ENCODE peak calls at places on chromosomes 13 and 19, in eight cellular contexts. V is colonic mucosa, P is mammary epithelial cell, K is PC-3, A is mesendoderm, I is fibroblast of lung, H is SK-N-SH, Z is endodermal cell. N is an unnamed sample.
A peak's percentile ranks its signal among the peaks of the same experiment; 100 is the strongest.

GRCh38 chr13:50720856-50721663 is 122.4 kb downstream of the DLEU7 start:
- DNase-seq in V (no peak), P (no peak), K (no peak), A (no peak), I (peak; percentile 56), H (no peak), Z (no peak), N (no peak)

GRCh38 chr13:51453959-51454703 is 1.3 kb upstream of the INTS6 start:
- DNase-seq in V (peak; percentile 52), P (peak; percentile 23), K (peak; percentile 9), A (peak; percentile 61), I (peak; percentile 33), H (peak; percentile 51), Z (peak; percentile 68), N (peak; percentile 19)

GRCh38 chr13:79500829-79501228 is 19.9 kb downstream of the NDFIP2 start:
- DNase-seq in V (no peak), P (no peak), K (no peak), A (no peak), I (no peak), H (no peak), Z (no peak), N (no peak)

GRCh38 chr19:45251452-45252354 is 632 bp downstream of the MARK4 start:
- DNase-seq in V (no peak), P (no peak), K (no peak), A (peak; percentile 52), I (no peak), H (peak; percentile 77), Z (peak; percentile 76), N (peak; percentile 42)

GRCh38 chr19:43372462-43372861 is 19.0 kb downstream of the CD177 start:
- DNase-seq in V (no peak), P (peak; percentile 18), K (no peak), A (no peak), I (peak; percentile 6), H (no peak), Z (no peak), N (no peak)

GRCh38 chr19:18435848-18436631 is 1.9 kb downstream of the ISYNA1 start:
- DNase-seq in V (no peak), P (no peak), K (no peak), A (no peak), I (no peak), H (no peak), Z (peak; percentile 51), N (no peak)

GRCh38 chr13:38898481-38898880 is 92.2 kb downstream of the STOML3 start:
- DNase-seq in V (no peak), P (no peak), K (no peak), A (no peak), I (no peak), H (no peak), Z (no peak), N (no peak)

GRCh38 chr13:99496322-99497142 is 4.7 kb upstream of the TM9SF2 start:
- DNase-seq in V (peak; percentile 73), P (no peak), K (no peak), A (peak; percentile 14), I (peak; percentile 28), H (no peak), Z (no peak), N (peak; percentile 82)

GRCh38 chr19:11737964-11738745 is 591 bp downstream of the ZNF823 start:
- DNase-seq in V (peak; percentile 89), P (peak; percentile 42), K (peak; percentile 65), A (peak; percentile 52), I (peak; percentile 26), H (peak; percentile 71), Z (peak; percentile 82), N (peak; percentile 46)

GRCh38 chr19:15466851-15467733 is 2.7 kb upstream of the RASAL3 start:
- DNase-seq in V (no peak), P (no peak), K (peak; percentile 89), A (no peak), I (peak; percentile 79), H (no peak), Z (no peak), N (peak; percentile 78)

GRCh38 chr13:25732146-25732865 is 319.5 kb downstream of the SHISA2 start:
- DNase-seq in V (no peak), P (peak; percentile 32), K (no peak), A (no peak), I (peak; percentile 87), H (no peak), Z (no peak), N (no peak)

GRCh38 chr13:107650081-107650701 is 565.1 kb downstream of the LIG4 start:
- DNase-seq in V (peak; percentile 33), P (peak; percentile 1), K (peak; percentile 61), A (peak; percentile 78), I (peak; percentile 50), H (peak; percentile 25), Z (peak; percentile 92), N (peak; percentile 9)

GRCh38 chr13:99498304-99499161 is 2.7 kb upstream of the TM9SF2 start:
- DNase-seq in V (peak; percentile 98), P (peak; percentile 98), K (peak; percentile 93), A (peak; percentile 99), I (peak; percentile 97), H (peak; percentile 96), Z (peak; percentile 100), N (no peak)

GRCh38 chr19:1206733-1207301 is 1.2 kb downstream of the STK11 start:
- DNase-seq in V (peak; percentile 62), P (no peak), K (no peak), A (no peak), I (no peak), H (no peak), Z (peak; percentile 65), N (no peak)

GRCh38 chr13:46720189-46720588 is 76.8 kb downstream of the ESD start:
- DNase-seq in V (no peak), P (no peak), K (no peak), A (no peak), I (no peak), H (no peak), Z (no peak), N (no peak)

GRCh38 chr19:50952890-50953289 is at the start of gene KLK5:
- DNase-seq in V (no peak), P (peak; percentile 75), K (peak; percentile 66), A (peak; percentile 45), I (no peak), H (no peak), Z (peak; percentile 72), N (no peak)

GRCh38 chr13:86830046-86830445 is 841.1 kb upstream of the SLITRK5 start:
- DNase-seq in V (no peak), P (no peak), K (no peak), A (no peak), I (no peak), H (no peak), Z (no peak), N (no peak)

GRCh38 chr13:57829496-57829895 is 198.0 kb downstream of the PCDH17 start:
- DNase-seq in V (no peak), P (no peak), K (no peak), A (no peak), I (peak; percentile 66), H (no peak), Z (no peak), N (no peak)

GRCh38 chr13:47215741-47216140 is 318.9 kb upstream of the HTR2A start:
- DNase-seq in V (no peak), P (peak; percentile 82), K (peak; percentile 86), A (peak; percentile 97), I (peak; percentile 96), H (no peak), Z (peak; percentile 55), N (no peak)

GRCh38 chr13:27960362-27961226 is 8.5 kb downstream of the CDX2 start:
- DNase-seq in V (peak; percentile 91), P (peak; percentile 50), K (peak; percentile 78), A (peak; percentile 86), I (no peak), H (peak; percentile 61), Z (peak; percentile 95), N (peak; percentile 39)
- H3K4me3 ChIP-seq in V (peak overlapping the region; percentile 32), P (peak overlapping the region; percentile 45), K (peak overlapping the region; percentile 61), A (no peak overlapping the region), I (peak overlapping the region; percentile 10), H (no peak overlapping the region), Z (no peak overlapping the region), N (no peak overlapping the region)

GRCh38 chr13:33487575-33488243 is 202.2 kb upstream of the STARD13 start:
- DNase-seq in V (peak; percentile 25), P (peak; percentile 38), K (peak; percentile 54), A (peak; percentile 74), I (no peak), H (no peak), Z (peak; percentile 50), N (no peak)
- H3K9ac ChIP-seq in V (no peak overlapping the region), P (no peak overlapping the region), K (no peak overlapping the region), A (no peak overlapping the region), I (no peak overlapping the region), H (no peak overlapping the region), Z (no peak overlapping the region), N (no peak overlapping the region)

GRCh38 chr13:111280666-111281577 is 39.5 kb upstream of the TEX29 start:
- DNase-seq in V (no peak), P (no peak), K (no peak), A (no peak), I (peak; percentile 77), H (no peak), Z (no peak), N (no peak)

GRCh38 chr13:111283457-111283856 is 37.0 kb upstream of the TEX29 start:
- DNase-seq in V (no peak), P (no peak), K (no peak), A (no peak), I (no peak), H (no peak), Z (no peak), N (no peak)

GRCh38 chr13:111282997-111283396 is 37.4 kb upstream of the TEX29 start:
- DNase-seq in V (no peak), P (no peak), K (no peak), A (no peak), I (no peak), H (no peak), Z (peak; percentile 20), N (no peak)

GRCh38 chr13:111281751-111282311 is 38.6 kb upstream of the TEX29 start:
- DNase-seq in V (no peak), P (no peak), K (no peak), A (no peak), I (peak; percentile 79), H (no peak), Z (no peak), N (no peak)

GRCh38 chr13:111282425-111282824 is 38.0 kb upstream of the TEX29 start:
- DNase-seq in V (no peak), P (peak; percentile 2), K (no peak), A (no peak), I (no peak), H (no peak), Z (peak; percentile 22), N (no peak)
- H3K4me3 ChIP-seq in V (no peak overlapping the region), P (no peak overlapping the region), K (no peak overlapping the region), A (no peak overlapping the region), I (no peak overlapping the region), H (no peak overlapping the region), Z (no peak overlapping the region), N (no peak overlapping the region)

GRCh38 chr19:14434157-14434501 is 1.0 kb downstream of the PKN1 start:
- DNase-seq in V (peak; percentile 56), P (no peak), K (peak; percentile 29), A (no peak), I (no peak), H (peak; percentile 70), Z (no peak), N (no peak)

GRCh38 chr19:14435320-14436050 is 2.4 kb downstream of the PKN1 start:
- DNase-seq in V (no peak), P (no peak), K (no peak), A (no peak), I (no peak), H (no peak), Z (no peak), N (no peak)

GRCh38 chr19:14432817-14433453 is at the start of gene PKN1:
- DNase-seq in V (peak; percentile 52), P (no peak), K (peak; percentile 46), A (peak; percentile 52), I (no peak), H (peak; percentile 95), Z (peak; percentile 84), N (peak; percentile 71)

GRCh38 chr19:14433454-14434156 is 499 bp downstream of the PKN1 start:
- DNase-seq in V (peak; percentile 80), P (no peak), K (peak; percentile 47), A (no peak), I (no peak), H (peak; percentile 59), Z (peak; percentile 62), N (peak; percentile 48)

GRCh38 chr19:14434543-14435319 is 1.6 kb downstream of the PKN1 start:
- DNase-seq in V (peak; percentile 52), P (peak; percentile 63), K (peak; percentile 78), A (no peak), I (peak; percentile 77), H (peak; percentile 79), Z (no peak), N (no peak)
- H3K9ac ChIP-seq in V (peak overlapping the region; percentile 73), P (no peak overlapping the region), K (peak overlapping the region; percentile 77), A (no peak overlapping the region), I (peak overlapping the region; percentile 30), H (peak overlapping the region; percentile 82), Z (no peak overlapping the region), N (peak overlapping the region; percentile 88)